ENCODE peak calls at places on chromosomes 12 and 14, in nine cellular contexts. Z, G, U, B, F, Y, V, K and D are unnamed samples.

GRCh38 chr14:23640524-23641141 is 4.5 kb downstream of the DHRS2 start:
- DNase-seq in K (no peak), F (no peak), Z (no peak), Y (no peak), B (peak), U (peak), V (no peak), G (peak), D (no peak)

GRCh38 chr14:103697196-103697595 is 18.1 kb downstream of the XRCC3 start:
- DNase-seq in Y (no peak), K (no peak), Z (no peak), U (no peak), V (no peak), G (no peak), B (no peak), F (no peak), D (no peak)

GRCh38 chr14:77220246-77221017 is 38.8 kb downstream of the TMEM63C start:
- DNase-seq in F (no peak), G (no peak), U (no peak), Y (no peak), Z (no peak), K (no peak), V (no peak), B (no peak), D (no peak)

GRCh38 chr12:111598637-111599458 is at the start of gene ATXN2:
- DNase-seq in K (peak), V (peak), Z (no peak), Y (no peak), U (no peak), F (peak), G (peak), B (no peak), D (peak)

GRCh38 chr12:87809916-87810315 is 219.3 kb downstream of the C12orf50 start:
- DNase-seq in Z (no peak), G (no peak), B (no peak), K (no peak), Y (no peak), F (no peak), V (no peak), U (no peak), D (no peak)

GRCh38 chr12:53123578-53124351 is 20.5 kb downstream of the SOAT2 start:
- DNase-seq in V (no peak), Z (no peak), U (no peak), B (no peak), Y (no peak), F (no peak), K (no peak), G (no peak), D (no peak)

GRCh38 chr12:101200145-101200544 is 9.9 kb downstream of the SLC5A8 start:
- DNase-seq in U (no peak), F (no peak), G (no peak), K (no peak), Y (no peak), V (no peak), Z (no peak), B (no peak), D (no peak)

GRCh38 chr12:108572166-108572790 is 9.9 kb downstream of the ISCU start:
- DNase-seq in G (no peak), B (no peak), Y (no peak), K (no peak), Z (no peak), V (no peak), F (no peak), U (no peak), D (no peak)

GRCh38 chr12:2256915-2257314 is 204.1 kb downstream of the CACNA1C start:
- DNase-seq in V (no peak), F (no peak), G (no peak), U (no peak), Z (no peak), B (no peak), Y (no peak), K (no peak), D (no peak)

GRCh38 chr12:117140397-117141096 is 41.3 kb upstream of the TESC start:
- DNase-seq in B (no peak), K (no peak), Y (no peak), G (no peak), Z (peak), U (no peak), V (no peak), F (no peak), D (no peak)

GRCh38 chr12:109743076-109743910 is 29.7 kb downstream of the FAM222A start:
- DNase-seq in F (no peak), B (no peak), U (no peak), V (no peak), G (no peak), K (no peak), Z (no peak), Y (no peak), D (no peak)

GRCh38 chr12:132359551-132359950 is 30.2 kb upstream of the GALNT9 start:
- DNase-seq in K (no peak), U (no peak), B (no peak), Z (no peak), G (no peak), Y (no peak), F (no peak), V (no peak), D (no peak)

GRCh38 chr14:33114331-33114730 is 175.7 kb downstream of the NPAS3 start:
- DNase-seq in V (no peak), K (no peak), B (no peak), Z (no peak), Y (no peak), G (no peak), F (no peak), U (no peak), D (no peak)

GRCh38 chr12:113611652-113612051 is 140.0 kb upstream of the LHX5 start:
- DNase-seq in V (no peak), Y (no peak), F (no peak), B (no peak), Z (no peak), G (no peak), U (no peak), K (no peak), D (no peak)

GRCh38 chr12:75954076-75954475 is 77.5 kb downstream of the PHLDA1 start:
- DNase-seq in G (no peak), Z (peak), F (no peak), U (peak), K (no peak), B (no peak), Y (no peak), V (no peak), D (no peak)

GRCh38 chr12:48999371-49000131 is at the start of gene DDN:
- DNase-seq in K (peak), B (no peak), F (no peak), U (no peak), G (peak), V (no peak), Z (peak), Y (peak), D (peak)

GRCh38 chr12:63790608-63790945 is 10.9 kb downstream of the RXYLT1 start:
- DNase-seq in B (no peak), Y (no peak), G (no peak), F (no peak), U (no peak), Z (no peak), K (no peak), V (no peak), D (no peak)